ENCODE peak calls at places on chromosome 19, in ten cellular contexts. E, U, I, G, Q, W, P, S, T and O are unnamed samples.

GRCh38 chr19:38062959-38063786 is 156.2 kb downstream of the SIPA1L3 start:
- DNase-seq in E (no peak), U (no peak), I (peak; percentile 38), G (no peak), Q (no peak), W (peak; percentile 89), P (no peak), S (no peak), T (no peak), O (no peak)

GRCh38 chr19:45477713-45478453 is 10.1 kb downstream of the FOSB start:
- DNase-seq in E (no peak), U (peak; percentile 56), I (peak; percentile 64), G (no peak), Q (no peak), W (peak; percentile 62), P (no peak), S (no peak), T (no peak), O (peak; percentile 98)

GRCh38 chr19:4851551-4852290 is 15.7 kb downstream of the PLIN3 start:
- DNase-seq in E (peak; percentile 79), U (peak; percentile 84), I (peak; percentile 71), G (peak; percentile 74), Q (peak; percentile 67), W (peak; percentile 7), P (peak; percentile 75), S (peak; percentile 79), T (no peak), O (peak; percentile 49)

GRCh38 chr19:58096884-58097283 is 1.1 kb downstream of the ZSCAN18 start:
- DNase-seq in E (no peak), U (no peak), I (no peak), G (no peak), Q (no peak), W (no peak), P (no peak), S (no peak), T (no peak), O (no peak)

GRCh38 chr19:5130371-5131030 is 161.6 kb downstream of the KDM4B start:
- DNase-seq in E (no peak), U (peak; percentile 82), I (no peak), G (no peak), Q (peak; percentile 4), W (no peak), P (no peak), S (peak; percentile 69), T (no peak), O (no peak)

GRCh38 chr19:39590265-39590664 is 12.1 kb upstream of the LGALS13 start:
- DNase-seq in E (no peak), U (peak; percentile 41), I (peak; percentile 66), G (no peak), Q (no peak), W (no peak), P (no peak), S (no peak), T (no peak), O (peak; percentile 18)

GRCh38 chr19:7944177-7944761 is 803 bp upstream of the TIMM44 start:
- DNase-seq in E (peak; percentile 91), U (peak; percentile 96), I (peak; percentile 94), G (peak; percentile 86), Q (peak; percentile 81), W (peak; percentile 81), P (peak; percentile 91), S (peak; percentile 88), T (peak; percentile 94), O (peak; percentile 89)

GRCh38 chr19:50416815-50417137 is 2.0 kb upstream of the SPIB start:
- DNase-seq in E (no peak), U (no peak), I (no peak), G (no peak), Q (no peak), W (no peak), P (no peak), S (no peak), T (no peak), O (no peak)

GRCh38 chr19:41792513-41793413 is 3.6 kb upstream of the CEACAM3 start:
- DNase-seq in E (peak; percentile 57), U (peak; percentile 69), I (peak; percentile 79), G (peak; percentile 27), Q (peak; percentile 15), W (no peak), P (peak; percentile 48), S (peak; percentile 58), T (peak; percentile 32), O (no peak)

GRCh38 chr19:788821-789472 is 8.3 kb upstream of the PTBP1 start:
- DNase-seq in E (no peak), U (no peak), I (peak; percentile 54), G (no peak), Q (no peak), W (no peak), P (no peak), S (no peak), T (no peak), O (no peak)

GRCh38 chr19:3336680-3337523 is 29.5 kb upstream of the NFIC start:
- DNase-seq in E (peak; percentile 93), U (no peak), I (no peak), G (peak; percentile 90), Q (no peak), W (peak; percentile 76), P (peak; percentile 92), S (no peak), T (peak; percentile 89), O (no peak)

GRCh38 chr19:33248104-33248503 is 22.5 kb upstream of the SLC7A10 start:
- DNase-seq in E (peak; percentile 38), U (no peak), I (no peak), G (no peak), Q (no peak), W (no peak), P (no peak), S (no peak), T (no peak), O (no peak)

GRCh38 chr19:15595069-15595468 is 19.9 kb upstream of the CYP4F8 start:
- DNase-seq in E (no peak), U (no peak), I (no peak), G (no peak), Q (no peak), W (no peak), P (no peak), S (no peak), T (no peak), O (peak; percentile 4)

GRCh38 chr19:52533901-52534300 is 6.4 kb downstream of the ZNF808 start:
- DNase-seq in E (no peak), U (no peak), I (no peak), G (peak; percentile 33), Q (no peak), W (no peak), P (peak; percentile 30), S (no peak), T (no peak), O (no peak)

GRCh38 chr19:9309974-9310446 is 372 bp upstream of the ZNF699 start:
- DNase-seq in E (peak; percentile 95), U (peak; percentile 91), I (peak; percentile 98), G (peak; percentile 92), Q (no peak), W (peak; percentile 91), P (peak; percentile 94), S (peak; percentile 79), T (peak; percentile 85), O (peak; percentile 88)

GRCh38 chr19:1154731-1155351 is 19.2 kb downstream of the SBNO2 start:
- DNase-seq in E (peak; percentile 95), U (no peak), I (no peak), G (peak; percentile 88), Q (no peak), W (no peak), P (peak; percentile 95), S (no peak), T (peak; percentile 61), O (no peak)

GRCh38 chr19:45137179-45137761 is 23.5 kb downstream of the NKPD1 start:
- DNase-seq in E (no peak), U (no peak), I (no peak), G (peak; percentile 70), Q (no peak), W (peak; percentile 95), P (peak; percentile 42), S (no peak), T (no peak), O (no peak)

GRCh38 chr19:12628040-12629022 is 17.6 kb downstream of the ZNF791 start:
- DNase-seq in E (no peak), U (no peak), I (no peak), G (no peak), Q (no peak), W (no peak), P (no peak), S (no peak), T (no peak), O (no peak)

GRCh38 chr19:19087676-19088075 is 23.9 kb downstream of the SLC25A42 start:
- DNase-seq in E (no peak), U (no peak), I (no peak), G (no peak), Q (no peak), W (no peak), P (no peak), S (no peak), T (no peak), O (no peak)

GRCh38 chr19:41850381-41850780 is 5.5 kb downstream of the DMRTC2 start:
- DNase-seq in E (no peak), U (no peak), I (no peak), G (no peak), Q (no peak), W (no peak), P (no peak), S (no peak), T (no peak), O (no peak)

GRCh38 chr19:33291623-33292534 is 10.5 kb downstream of the CEBPA start:
- DNase-seq in E (peak; percentile 21), U (no peak), I (no peak), G (no peak), Q (no peak), W (no peak), P (no peak), S (no peak), T (no peak), O (no peak)

GRCh38 chr19:32896516-32897214 is 27.1 kb upstream of the SLC7A9 start:
- DNase-seq in E (no peak), U (no peak), I (no peak), G (no peak), Q (no peak), W (no peak), P (no peak), S (no peak), T (no peak), O (no peak)

GRCh38 chr19:54203151-54203611 is 2.5 kb downstream of the RPS9 start:
- DNase-seq in E (no peak), U (no peak), I (no peak), G (no peak), Q (no peak), W (no peak), P (no peak), S (no peak), T (no peak), O (peak; percentile 48)

GRCh38 chr19:33297401-33298145 is 4.8 kb downstream of the CEBPA start:
- DNase-seq in E (no peak), U (no peak), I (no peak), G (no peak), Q (no peak), W (no peak), P (no peak), S (no peak), T (no peak), O (no peak)

GRCh38 chr19:13693933-13694332 is 70.4 kb upstream of the MRI1 start:
- DNase-seq in E (no peak), U (no peak), I (peak; percentile 10), G (no peak), Q (no peak), W (no peak), P (no peak), S (no peak), T (no peak), O (no peak)

GRCh38 chr19:13381827-13382632 is 124.2 kb downstream of the CACNA1A start:
- DNase-seq in E (no peak), U (no peak), I (no peak), G (no peak), Q (no peak), W (no peak), P (no peak), S (no peak), T (no peak), O (no peak)

GRCh38 chr19:372306-372890 is 27.8 kb upstream of the MIER2 start:
- DNase-seq in E (peak; percentile 33), U (no peak), I (no peak), G (peak; percentile 74), Q (no peak), W (peak; percentile 82), P (peak; percentile 58), S (no peak), T (peak; percentile 67), O (no peak)

GRCh38 chr19:40982594-40983101 is 8.4 kb upstream of the CYP2B6 start:
- DNase-seq in E (no peak), U (no peak), I (no peak), G (no peak), Q (no peak), W (no peak), P (no peak), S (no peak), T (no peak), O (peak; percentile 43)